ENCODE peak calls at places on chromosomes 5 and 9, in nine cellular contexts. R is A673, S is lung, I is DND-41, Y is tibial nerve, G is IMR-90, U is endothelial cell of umbilical vein, K is pancreas, P is PC-9. J is an unnamed sample. For H3K27me3, the result is how much of the 10 kb centered on the place peaks cover.

GRCh38 chr5:34045996-34046395 is 3.0 kb upstream of the C1QTNF3 start:
- DNase-seq in R (no peak), S (no peak), I (no peak), Y (no peak), G (peak), U (no peak), K (no peak), P (peak), J (no peak)

GRCh38 chr5:149838881-149839739 is 105.5 kb downstream of the PDE6A start:
- DNase-seq in R (no peak), S (no peak), I (no peak), Y (no peak), G (peak), U (no peak), K (no peak), P (peak), J (no peak)

GRCh38 chr5:168943999-168944398 is 356.9 kb downstream of the SLIT3 start:
- DNase-seq in R (peak), S (no peak), I (no peak), Y (no peak), G (no peak), U (no peak), K (no peak), P (peak), J (no peak)

GRCh38 chr9:134068742-134069535 is 1.1 kb upstream of the BRD3 start:
- DNase-seq in R (peak), S (peak), I (no peak), Y (no peak), G (peak), U (peak), K (no peak), P (no peak), J (no peak)

GRCh38 chr5:77844408-77845272 is 68.5 kb upstream of the TBCA start:
- DNase-seq in R (no peak), S (no peak), I (no peak), Y (no peak), G (no peak), U (peak), K (no peak), P (no peak), J (peak)

GRCh38 chr9:19087601-19088000 is 15.1 kb downstream of the HAUS6 start:
- DNase-seq in R (no peak), S (no peak), I (no peak), Y (no peak), G (peak), U (no peak), K (no peak), P (no peak), J (no peak)

GRCh38 chr5:172076783-172077244 is 70.4 kb upstream of the FBXW11 start:
- DNase-seq in R (no peak), S (no peak), I (no peak), Y (no peak), G (peak), U (no peak), K (no peak), P (no peak), J (no peak)

GRCh38 chr5:72363146-72363802 is 43.1 kb downstream of the PTCD2 start:
- DNase-seq in R (peak), S (no peak), I (no peak), Y (no peak), G (peak), U (peak), K (no peak), P (peak), J (no peak)

GRCh38 chr9:127450831-127451680 is at the start of the genes LRSAM1 and RPL12:
- DNase-seq in R (peak), S (peak), I (peak), Y (peak), G (peak), U (peak), K (peak), P (peak), J (peak)

DNA sequence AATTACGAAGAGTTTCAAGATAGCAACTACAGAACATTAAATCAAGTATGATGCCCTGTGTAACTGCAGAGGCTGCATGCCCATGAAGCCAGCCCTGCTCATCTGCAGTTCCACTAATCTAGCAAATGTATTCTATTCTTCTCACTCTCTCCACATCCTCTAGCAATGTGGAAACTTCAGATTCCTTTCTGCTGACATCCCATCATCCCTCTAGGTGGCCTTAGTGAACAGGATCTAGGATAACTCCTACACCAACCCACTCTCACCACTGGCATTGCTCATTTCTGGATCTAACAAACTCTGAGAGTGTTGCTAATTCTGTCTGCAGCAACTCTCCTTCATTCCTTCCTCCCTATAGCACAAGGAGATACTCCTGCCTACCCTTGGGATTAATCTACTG is 80.8 kb downstream of the FAM81B start:
- DNase-seq in R (peak), S (no peak), I (no peak), Y (no peak), G (peak), U (no peak), K (no peak), P (no peak), J (no peak)
- TF ChIP-seq CTCF in R (no peak), S (no peak), I (no peak), Y (no peak), G (peak), U (no peak), K (no peak), P (no peak), J (no peak)

GRCh38 chr5:133333561-133334150 is 278.7 kb downstream of the FSTL4 start:
- DNase-seq in R (no peak), S (no peak), I (no peak), Y (no peak), G (no peak), U (no peak), K (no peak), P (no peak), J (no peak)
- H3K27me3 ChIP-seq in R (under half), S (under half), I (under half), Y (under half), G (under half), U (under half), K (under half), P (under half), J (under half)

GRCh38 chr9:129320575-129321311 is 142.7 kb upstream of the IER5L start:
- DNase-seq in R (peak), S (peak), I (peak), Y (peak), G (peak), U (peak), K (peak), P (no peak), J (peak)
- TF ChIP-seq CTCF in R (peak), S (no peak), I (peak), Y (peak), G (peak), U (no peak), K (no peak), P (no peak), J (no peak)

DNA sequence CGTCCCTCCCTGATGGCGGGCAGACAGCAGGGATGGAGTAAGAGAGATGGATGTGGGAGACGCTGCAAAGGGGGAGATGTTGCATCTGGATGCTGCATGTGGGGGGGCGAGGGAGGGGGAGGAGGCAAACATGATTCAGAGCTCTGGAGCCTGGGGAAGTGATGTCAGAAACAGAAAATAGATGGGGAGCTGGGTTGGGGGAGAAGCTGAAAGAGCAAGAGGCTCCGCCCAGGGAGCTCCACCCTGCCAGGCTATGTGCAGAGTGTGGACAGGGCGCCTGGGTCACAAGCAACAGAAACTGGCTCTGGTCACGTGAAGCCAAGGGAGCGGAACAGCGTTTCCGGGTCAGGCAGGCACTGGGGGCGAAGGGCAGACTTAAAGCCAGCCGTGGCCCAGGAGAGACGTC is 12.7 kb downstream of the UNC5A start:
- DNase-seq in R (no peak), S (no peak), I (no peak), Y (no peak), G (no peak), U (no peak), K (no peak), P (peak), J (no peak)
- H3K27me3 ChIP-seq in R (under half), S (under half), I (under half), Y (under half), G (under half), U (under half), K (under half), P (under half), J (under half)

J was measured in GM06990.